ENCODE peak calls at places on chromosomes 6 and 20, in five cellular contexts. L is T-helper 2 cell; S is AG08396; R is HS-27A; I is activated CD8-positive, alpha-beta memory T cell treated with anti-CD3 and anti-CD28 coated beads, Interleukin-2, amount 50 U/mL, for 4 hours. W is an unnamed sample.

GRCh38 chr20:40741507-40742106 is 52.6 kb upstream of the MAFB start:
- DNase-seq in S (peak; percentile 57), L (no peak), I (peak; percentile 25), R (peak; percentile 3), W (peak; percentile 27)

GRCh38 chr20:62918830-62919229 is 7.5 kb downstream of the DIDO1 start:
- DNase-seq in I (peak; percentile 31), S (no peak), R (no peak), L (no peak), W (no peak)

GRCh38 chr6:169970306-169970988 is 219.0 kb downstream of the ERMARD start:
- DNase-seq in R (no peak), I (no peak), S (no peak), L (no peak), W (peak; percentile 13)

GRCh38 chr20:63312268-63312667 is 19.3 kb downstream of the COL20A1 start:
- DNase-seq in I (no peak), R (no peak), S (no peak), L (no peak), W (no peak)

GRCh38 chr6:33029297-33030184 is 20.1 kb upstream of the HLA-DOA start:
- DNase-seq in L (no peak), I (no peak), S (no peak), R (no peak), W (no peak)

GRCh38 chr6:120681204-120681603 is 653.1 kb downstream of the TBC1D32 start:
- DNase-seq in R (no peak), I (no peak), S (no peak), L (no peak), W (no peak)

GRCh38 chr6:143270026-143270425 is 180.5 kb downstream of the ADAT2 start:
- DNase-seq in L (no peak), R (no peak), I (no peak), S (no peak), W (no peak)

GRCh38 chr6:1787894-1788293 is 178.2 kb downstream of the FOXC1 start:
- DNase-seq in S (peak; percentile 70), I (no peak), L (no peak), R (no peak), W (no peak)

GRCh38 chr20:258963-259362 is 1.4 kb downstream of the DEFB132 start:
- DNase-seq in S (peak; percentile 33), L (no peak), I (no peak), R (no peak), W (no peak)

GRCh38 chr20:48921883-48922867 is 664 bp downstream of the ARFGEF2 start:
- DNase-seq in R (no peak), L (no peak), S (peak; percentile 75), I (no peak), W (peak; percentile 62)

GRCh38 chr6:162082520-162082919 is 645.0 kb downstream of the PRKN start:
- DNase-seq in I (no peak), R (no peak), S (no peak), L (no peak), W (no peak)

GRCh38 chr20:22369100-22369499 is 215.3 kb downstream of the FOXA2 start:
- DNase-seq in I (no peak), L (no peak), R (no peak), S (no peak), W (no peak)

GRCh38 chr20:32972181-32973076 is 31.8 kb downstream of the SUN5 start:
- DNase-seq in I (peak; percentile 78), S (no peak), R (no peak), L (peak; percentile 60), W (no peak)

GRCh38 chr6:37807656-37808055 is 11.9 kb upstream of the ZFAND3 start:
- DNase-seq in R (no peak), L (no peak), I (no peak), S (no peak), W (no peak)

GRCh38 chr6:2942916-2943563 is 28.3 kb downstream of the SERPINB6 start:
- DNase-seq in L (no peak), S (no peak), R (no peak), I (no peak), W (no peak)

GRCh38 chr6:114344216-114344970 is 1.6 kb upstream of the HS3ST5 start:
- DNase-seq in I (no peak), R (no peak), S (no peak), L (no peak), W (no peak)

GRCh38 chr6:136306466-136306865 is 16.8 kb upstream of the BCLAF1 start:
- DNase-seq in R (no peak), S (no peak), L (no peak), I (no peak), W (no peak)

GRCh38 chr20:3203315-3204123 is 963 bp downstream of the DDRGK1 start:
- DNase-seq in L (peak; percentile 20), S (peak; percentile 60), I (no peak), R (no peak), W (no peak)

GRCh38 chr6:80338201-80338836 is 231.8 kb downstream of the BCKDHB start:
- DNase-seq in I (peak; percentile 65), L (peak; percentile 60), S (peak; percentile 30), R (no peak), W (peak; percentile 72)

GRCh38 chr20:25668446-25668845 is 28.2 kb downstream of the ZNF337 start:
- DNase-seq in S (no peak), I (no peak), L (no peak), R (no peak), W (no peak)

GRCh38 chr6:83461438-83461837 is 30.6 kb upstream of the ME1 start:
- DNase-seq in I (no peak), L (no peak), R (no peak), S (no peak), W (no peak)

GRCh38 chr20:9035129-9035528 is 33.8 kb upstream of the PLCB4 start:
- DNase-seq in I (no peak), L (no peak), R (peak; percentile 84), S (peak; percentile 32), W (no peak)

GRCh38 chr6:147434508-147434907 is 74.0 kb upstream of the SAMD5 start:
- DNase-seq in L (no peak), S (no peak), R (no peak), I (no peak), W (no peak)

GRCh38 chr6:125872259-125872921 is 81.6 kb downstream of the NCOA7 start:
- DNase-seq in L (no peak), I (no peak), R (no peak), S (no peak), W (no peak)

GRCh38 chr6:116145786-116146675 is 20.1 kb upstream of the COL10A1 start:
- DNase-seq in S (no peak), L (no peak), I (no peak), R (no peak), W (no peak)

GRCh38 chr6:47724300-47724699 is 25.9 kb downstream of the ADGRF4 start:
- DNase-seq in R (no peak), S (no peak), L (no peak), I (no peak), W (no peak)

GRCh38 chr6:111589366-111589765 is 16.3 kb downstream of the TRAF3IP2 start:
- DNase-seq in L (no peak), I (no peak), S (peak; percentile 69), R (peak; percentile 92), W (no peak)

GRCh38 chr6:44416103-44416502 is 28.6 kb downstream of the CDC5L start:
- DNase-seq in I (no peak), L (no peak), R (no peak), S (peak; percentile 35), W (no peak)

GRCh38 chr6:71481021-71481420 is 192.4 kb downstream of the OGFRL1 start:
- DNase-seq in R (no peak), L (no peak), I (no peak), S (no peak), W (no peak)

GRCh38 chr20:57749131-57749690 is 39.4 kb upstream of the PMEPA1 start:
- DNase-seq in S (no peak), L (no peak), R (no peak), I (no peak), W (no peak)

GRCh38 chr6:31922942-31923341 is 4.6 kb upstream of the C2 start:
- DNase-seq in L (no peak), I (peak; percentile 28), R (no peak), S (no peak), W (no peak)

GRCh38 chr20:24745206-24745605 is 203.9 kb upstream of the CST7 start:
- DNase-seq in L (no peak), I (no peak), R (no peak), S (no peak), W (no peak)

GRCh38 chr6:129543981-129544380 is 166.0 kb downstream of the ARHGAP18 start:
- DNase-seq in S (no peak), L (no peak), I (no peak), R (no peak), W (no peak)

GRCh38 chr6:108710560-108710959 is 137.7 kb upstream of the ARMC2 start:
- DNase-seq in I (no peak), L (no peak), S (no peak), R (no peak), W (no peak)

GRCh38 chr20:41553142-41553879 is 64.9 kb downstream of the CHD6 start:
- DNase-seq in S (no peak), R (no peak), L (no peak), I (no peak), W (no peak)

GRCh38 chr6:105161411-105161810 is 18.4 kb downstream of the POPDC3 start:
- DNase-seq in S (no peak), L (no peak), I (no peak), R (no peak), W (no peak)

GRCh38 chr6:41894366-41895299 is 542 bp downstream of the USP49 start:
- DNase-seq in S (no peak), R (no peak), I (no peak), L (no peak), W (no peak)

GRCh38 chr20:49563015-49563980 is 4.6 kb downstream of the PTGIS start:
- DNase-seq in I (no peak), S (no peak), R (no peak), L (no peak), W (no peak)